ENCODE peak calls at places on chromosomes 12 and 14, in ten cellular contexts. One of them, this sample, is unnamed.
A peak's percentile ranks its signal among the peaks of the same experiment; 100 is the strongest.

GRCh38 chr12:108214486-108214885 is 85.4 kb downstream of the WSCD2 start:
- DNase-seq in lower leg skin: no peak
- DNase-seq in sigmoid colon: no peak
- DNase-seq in ovary: no peak
- DNase-seq in uterus: no peak
- DNase-seq in heart left ventricle: peak; percentile 21
- DNase-seq in transverse colon: no peak
- DNase-seq in tibial nerve: peak; percentile 48
- DNase-seq in body of pancreas: peak; percentile 16
- DNase-seq in stomach: no peak
- DNase-seq in this sample: no peak

GRCh38 chr12:70393787-70394519 is 27.9 kb downstream of the KCNMB4 start:
- DNase-seq in lower leg skin: no peak
- DNase-seq in stomach: no peak
- DNase-seq in heart left ventricle: no peak
- DNase-seq in tibial nerve: no peak
- DNase-seq in uterus: no peak
- DNase-seq in ovary: no peak
- DNase-seq in transverse colon: no peak
- DNase-seq in sigmoid colon: no peak
- DNase-seq in body of pancreas: no peak
- DNase-seq in this sample: no peak

GRCh38 chr12:107634530-107634929 is 51.1 kb upstream of the PWP1 start:
- DNase-seq in sigmoid colon: no peak
- DNase-seq in tibial nerve: no peak
- DNase-seq in ovary: no peak
- DNase-seq in lower leg skin: no peak
- DNase-seq in transverse colon: no peak
- DNase-seq in body of pancreas: no peak
- DNase-seq in uterus: no peak
- DNase-seq in stomach: no peak
- DNase-seq in heart left ventricle: no peak
- DNase-seq in this sample: no peak

GRCh38 chr12:116390656-116391335 is 113.3 kb upstream of the MED13L start:
- DNase-seq in transverse colon: no peak
- DNase-seq in uterus: no peak
- DNase-seq in sigmoid colon: no peak
- DNase-seq in stomach: peak; percentile 31
- DNase-seq in lower leg skin: no peak
- DNase-seq in ovary: no peak
- DNase-seq in body of pancreas: peak; percentile 20
- DNase-seq in tibial nerve: no peak
- DNase-seq in heart left ventricle: no peak
- DNase-seq in this sample: no peak

GRCh38 chr12:107319536-107320030 is 226.2 kb upstream of the CRY1 start:
- DNase-seq in ovary: no peak
- DNase-seq in uterus: no peak
- DNase-seq in body of pancreas: no peak
- DNase-seq in tibial nerve: no peak
- DNase-seq in transverse colon: no peak
- DNase-seq in lower leg skin: no peak
- DNase-seq in heart left ventricle: no peak
- DNase-seq in stomach: no peak
- DNase-seq in sigmoid colon: no peak
- DNase-seq in this sample: no peak

GRCh38 chr12:121538699-121539061 is 42.1 kb downstream of the KDM2B start:
- DNase-seq in heart left ventricle: no peak
- DNase-seq in body of pancreas: peak; percentile 42
- DNase-seq in sigmoid colon: no peak
- DNase-seq in tibial nerve: no peak
- DNase-seq in ovary: no peak
- DNase-seq in transverse colon: peak; percentile 38
- DNase-seq in uterus: no peak
- DNase-seq in stomach: peak; percentile 31
- DNase-seq in lower leg skin: no peak
- DNase-seq in this sample: no peak

GRCh38 chr12:72448089-72448488 is 175.9 kb downstream of the TRHDE start:
- DNase-seq in body of pancreas: no peak
- DNase-seq in tibial nerve: no peak
- DNase-seq in stomach: no peak
- DNase-seq in transverse colon: no peak
- DNase-seq in uterus: no peak
- DNase-seq in lower leg skin: no peak
- DNase-seq in sigmoid colon: no peak
- DNase-seq in ovary: no peak
- DNase-seq in heart left ventricle: no peak
- DNase-seq in this sample: no peak

GRCh38 chr12:92743026-92743425 is 40.2 kb downstream of the PLEKHG7 start:
- DNase-seq in heart left ventricle: no peak
- DNase-seq in sigmoid colon: no peak
- DNase-seq in stomach: no peak
- DNase-seq in ovary: no peak
- DNase-seq in body of pancreas: no peak
- DNase-seq in lower leg skin: no peak
- DNase-seq in tibial nerve: no peak
- DNase-seq in uterus: no peak
- DNase-seq in transverse colon: no peak
- DNase-seq in this sample: no peak

DNA sequence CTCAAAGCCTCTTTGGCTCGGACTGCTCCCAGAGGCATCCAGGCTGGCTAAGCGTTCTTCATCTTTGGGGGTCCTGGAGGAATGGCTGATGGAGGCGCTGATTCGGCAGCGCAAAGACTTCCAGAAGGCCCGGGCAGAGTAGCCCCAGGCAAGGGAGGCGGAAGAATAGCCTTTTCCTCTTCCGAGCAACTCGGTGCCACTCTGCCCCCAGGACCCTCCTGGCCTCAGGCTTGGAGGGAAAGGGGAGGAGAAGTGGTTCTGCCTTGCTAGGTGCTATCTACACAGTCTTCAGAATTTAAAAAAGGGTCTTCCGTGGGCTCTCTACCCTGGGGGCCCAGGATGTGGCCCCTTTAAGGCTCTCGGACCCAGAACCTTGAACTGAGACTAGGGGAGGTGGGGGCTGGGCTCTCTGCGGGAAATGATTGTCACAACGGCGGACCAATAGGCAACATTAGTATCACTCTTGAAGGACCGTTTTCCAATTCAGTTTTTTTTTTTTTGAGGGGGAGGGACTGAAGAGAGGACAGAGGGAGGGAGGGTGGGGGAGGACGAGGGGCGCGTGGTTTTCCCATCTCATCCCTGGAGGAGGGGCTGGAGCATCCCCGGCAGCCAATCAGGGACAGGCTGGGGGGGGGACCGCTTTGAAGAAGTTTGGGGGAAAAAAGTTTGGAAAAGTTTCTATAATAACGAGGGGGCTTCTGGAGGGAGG is at the start of gene NFATC4:
- DNase-seq in stomach: peak; percentile 70
- DNase-seq in transverse colon: peak; percentile 84
- DNase-seq in tibial nerve: peak; percentile 91
- DNase-seq in lower leg skin: peak; percentile 78
- DNase-seq in sigmoid colon: peak; percentile 95
- DNase-seq in body of pancreas: peak; percentile 72
- DNase-seq in ovary: peak; percentile 85
- DNase-seq in heart left ventricle: peak; percentile 82
- DNase-seq in uterus: peak; percentile 95
- DNase-seq in this sample: peak; percentile 60
- TF ChIP-seq POLR2A in stomach: no peak
- TF ChIP-seq POLR2A in transverse colon: no peak
- TF ChIP-seq POLR2A in tibial nerve: peak; percentile 18
- TF ChIP-seq POLR2A in lower leg skin: no peak
- TF ChIP-seq POLR2A in sigmoid colon: no peak
- TF ChIP-seq POLR2A in body of pancreas: no peak
- TF ChIP-seq POLR2A in ovary: no peak
- TF ChIP-seq POLR2A in heart left ventricle: no peak
- TF ChIP-seq POLR2A in uterus: no peak
- TF ChIP-seq POLR2A in this sample: no peak

GRCh38 chr14:95210699-95211098 is 53.4 kb upstream of the DICER1 start:
- DNase-seq in tibial nerve: no peak
- DNase-seq in stomach: no peak
- DNase-seq in transverse colon: no peak
- DNase-seq in lower leg skin: no peak
- DNase-seq in heart left ventricle: no peak
- DNase-seq in ovary: no peak
- DNase-seq in sigmoid colon: peak; percentile 51
- DNase-seq in body of pancreas: no peak
- DNase-seq in uterus: no peak
- DNase-seq in this sample: no peak

GRCh38 chr14:95206534-95206933 is 49.2 kb upstream of the DICER1 start:
- DNase-seq in lower leg skin: no peak
- DNase-seq in ovary: no peak
- DNase-seq in sigmoid colon: no peak
- DNase-seq in body of pancreas: no peak
- DNase-seq in transverse colon: no peak
- DNase-seq in heart left ventricle: no peak
- DNase-seq in uterus: no peak
- DNase-seq in stomach: no peak
- DNase-seq in tibial nerve: no peak
- DNase-seq in this sample: no peak

GRCh38 chr14:95204705-95205104 is 47.4 kb upstream of the DICER1 start:
- DNase-seq in uterus: no peak
- DNase-seq in sigmoid colon: peak; percentile 6
- DNase-seq in lower leg skin: no peak
- DNase-seq in ovary: no peak
- DNase-seq in stomach: no peak
- DNase-seq in heart left ventricle: no peak
- DNase-seq in transverse colon: no peak
- DNase-seq in tibial nerve: no peak
- DNase-seq in body of pancreas: no peak
- DNase-seq in this sample: no peak

GRCh38 chr14:95208598-95208997 is 51.3 kb upstream of the DICER1 start:
- DNase-seq in ovary: no peak
- DNase-seq in lower leg skin: no peak
- DNase-seq in heart left ventricle: no peak
- DNase-seq in sigmoid colon: peak; percentile 20
- DNase-seq in stomach: no peak
- DNase-seq in uterus: no peak
- DNase-seq in transverse colon: no peak
- DNase-seq in body of pancreas: no peak
- DNase-seq in tibial nerve: no peak
- DNase-seq in this sample: no peak

DNA sequence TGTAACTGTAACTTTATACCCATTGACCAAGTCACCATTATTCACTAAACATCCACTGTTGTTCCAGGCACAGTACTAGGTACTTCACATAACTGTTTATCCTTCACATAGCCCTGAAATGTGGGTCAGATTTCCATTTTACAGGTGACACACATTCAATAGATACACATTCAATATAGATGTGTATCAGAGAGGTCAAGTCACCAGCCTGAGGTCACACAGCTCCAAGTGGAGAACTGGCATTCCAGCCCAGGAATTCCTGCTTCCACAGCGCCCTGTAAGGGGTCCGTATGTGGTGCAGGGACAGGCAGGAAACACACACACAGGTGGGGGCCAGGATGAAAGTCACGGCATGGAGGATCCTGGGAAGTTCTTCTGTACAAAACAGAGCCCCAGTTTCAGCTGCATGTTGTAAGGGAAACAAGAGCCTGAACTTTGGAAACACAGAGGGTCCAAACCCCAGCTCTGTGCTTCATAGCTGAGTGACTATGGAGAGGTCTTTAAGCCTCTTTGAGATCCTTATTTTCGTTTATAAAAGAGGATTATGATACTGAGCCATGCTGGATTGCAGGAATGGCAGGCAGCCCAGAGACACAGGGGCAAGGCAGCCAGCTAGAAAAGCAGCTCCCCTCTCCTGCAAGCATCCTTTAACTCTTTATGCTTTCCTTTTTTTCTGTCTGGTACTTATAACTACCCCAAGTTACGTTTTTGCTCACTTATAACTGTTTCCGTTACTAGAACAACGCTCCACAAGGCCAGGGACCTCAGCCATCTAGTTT is 50.3 kb upstream of the DICER1 start:
- DNase-seq in stomach: no peak
- DNase-seq in transverse colon: no peak
- DNase-seq in body of pancreas: no peak
- DNase-seq in uterus: no peak
- DNase-seq in sigmoid colon: peak; percentile 18
- DNase-seq in heart left ventricle: no peak
- DNase-seq in lower leg skin: no peak
- DNase-seq in tibial nerve: no peak
- DNase-seq in ovary: no peak
- DNase-seq in this sample: no peak
- TF ChIP-seq POLR2A in stomach: no peak
- TF ChIP-seq POLR2A in transverse colon: no peak
- TF ChIP-seq POLR2A in body of pancreas: no peak
- TF ChIP-seq POLR2A in uterus: no peak
- TF ChIP-seq POLR2A in sigmoid colon: no peak
- TF ChIP-seq POLR2A in heart left ventricle: no peak
- TF ChIP-seq POLR2A in lower leg skin: no peak
- TF ChIP-seq POLR2A in tibial nerve: no peak
- TF ChIP-seq POLR2A in ovary: no peak
- TF ChIP-seq POLR2A in this sample: no peak

GRCh38 chr14:105467249-105467941 is 7.2 kb upstream of the CRIP2 start:
- DNase-seq in transverse colon: no peak
- DNase-seq in lower leg skin: no peak
- DNase-seq in heart left ventricle: no peak
- DNase-seq in stomach: no peak
- DNase-seq in tibial nerve: no peak
- DNase-seq in ovary: no peak
- DNase-seq in sigmoid colon: no peak
- DNase-seq in uterus: no peak
- DNase-seq in body of pancreas: no peak
- DNase-seq in this sample: peak; percentile 76

GRCh38 chr14:105468621-105469241 is 5.9 kb upstream of the CRIP2 start:
- DNase-seq in body of pancreas: no peak
- DNase-seq in tibial nerve: no peak
- DNase-seq in stomach: peak; percentile 70
- DNase-seq in sigmoid colon: no peak
- DNase-seq in transverse colon: no peak
- DNase-seq in uterus: no peak
- DNase-seq in lower leg skin: no peak
- DNase-seq in ovary: no peak
- DNase-seq in heart left ventricle: peak; percentile 64
- DNase-seq in this sample: peak; percentile 87

GRCh38 chr14:105465209-105466031 is 9.2 kb upstream of the CRIP2 start:
- DNase-seq in uterus: no peak
- DNase-seq in stomach: no peak
- DNase-seq in ovary: no peak
- DNase-seq in lower leg skin: no peak
- DNase-seq in sigmoid colon: no peak
- DNase-seq in body of pancreas: no peak
- DNase-seq in heart left ventricle: peak; percentile 77
- DNase-seq in tibial nerve: no peak
- DNase-seq in transverse colon: no peak
- DNase-seq in this sample: no peak

GRCh38 chr14:105467942-105468471 is 6.6 kb upstream of the CRIP2 start:
- DNase-seq in stomach: no peak
- DNase-seq in uterus: no peak
- DNase-seq in body of pancreas: no peak
- DNase-seq in ovary: no peak
- DNase-seq in transverse colon: no peak
- DNase-seq in sigmoid colon: no peak
- DNase-seq in tibial nerve: no peak
- DNase-seq in lower leg skin: no peak
- DNase-seq in heart left ventricle: no peak
- DNase-seq in this sample: no peak

GRCh38 chr14:105466491-105467248 is 8.0 kb upstream of the CRIP2 start:
- DNase-seq in tibial nerve: no peak
- DNase-seq in sigmoid colon: no peak
- DNase-seq in transverse colon: no peak
- DNase-seq in lower leg skin: no peak
- DNase-seq in body of pancreas: no peak
- DNase-seq in ovary: no peak
- DNase-seq in uterus: no peak
- DNase-seq in heart left ventricle: peak; percentile 83
- DNase-seq in stomach: no peak
- DNase-seq in this sample: peak; percentile 34
- TF ChIP-seq POLR2A in tibial nerve: no peak
- TF ChIP-seq POLR2A in sigmoid colon: no peak
- TF ChIP-seq POLR2A in transverse colon: no peak
- TF ChIP-seq POLR2A in lower leg skin: no peak
- TF ChIP-seq POLR2A in body of pancreas: no peak
- TF ChIP-seq POLR2A in ovary: no peak
- TF ChIP-seq POLR2A in uterus: no peak
- TF ChIP-seq POLR2A in heart left ventricle: no peak
- TF ChIP-seq POLR2A in stomach: no peak
- TF ChIP-seq POLR2A in this sample: no peak

DNA sequence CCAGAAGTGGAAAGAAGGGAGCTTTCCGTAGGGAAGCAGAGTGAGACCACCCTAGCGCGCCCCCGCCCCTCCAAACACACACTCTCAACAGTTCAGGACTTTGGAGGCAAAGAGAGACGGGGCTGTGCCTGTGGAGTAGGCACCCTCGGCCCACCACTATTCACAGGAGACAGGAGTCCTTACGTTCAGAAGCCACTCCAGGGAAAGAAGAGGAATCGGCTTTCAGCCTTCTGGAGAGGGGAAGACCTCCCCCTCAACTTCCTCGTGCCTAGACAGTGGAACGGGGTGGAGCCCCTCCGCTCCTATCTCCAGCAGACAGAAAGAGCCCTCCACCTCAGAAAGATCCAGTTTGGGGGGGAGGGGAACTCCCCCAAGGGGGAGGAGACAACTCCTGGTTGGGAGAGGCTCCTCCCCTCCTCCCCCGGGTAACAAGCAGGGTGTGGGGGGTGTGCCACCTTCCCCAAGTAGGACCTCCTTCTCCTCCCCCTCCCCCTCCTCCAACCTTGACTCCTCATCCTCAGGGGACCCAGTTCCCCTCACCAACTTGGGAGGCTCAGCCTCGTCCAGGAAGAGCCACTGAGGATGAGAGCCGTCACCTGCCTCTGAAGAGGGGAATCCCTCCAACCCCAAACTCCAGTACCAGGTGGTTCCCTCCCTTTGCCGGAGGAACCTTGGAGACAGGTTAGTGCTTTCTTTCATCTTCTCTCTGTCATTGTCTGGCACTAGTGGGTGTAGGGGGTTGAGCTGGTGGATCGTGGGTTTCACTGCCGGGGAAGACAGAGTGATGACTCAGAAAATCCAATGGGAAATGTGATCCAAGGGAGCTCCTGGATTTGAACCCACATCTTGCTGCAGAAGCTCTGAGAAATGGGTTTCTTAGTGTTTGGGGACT is 883 bp downstream of the FOXJ2 start:
- DNase-seq in stomach: no peak
- DNase-seq in heart left ventricle: peak; percentile 67
- DNase-seq in transverse colon: peak; percentile 55
- DNase-seq in lower leg skin: peak; percentile 60
- DNase-seq in body of pancreas: peak; percentile 61
- DNase-seq in uterus: peak; percentile 81
- DNase-seq in sigmoid colon: peak; percentile 87
- DNase-seq in ovary: peak; percentile 80
- DNase-seq in tibial nerve: peak; percentile 65
- DNase-seq in this sample: peak; percentile 49
- TF ChIP-seq POLR2A in stomach: no peak
- TF ChIP-seq POLR2A in heart left ventricle: no peak
- TF ChIP-seq POLR2A in transverse colon: no peak
- TF ChIP-seq POLR2A in lower leg skin: no peak
- TF ChIP-seq POLR2A in body of pancreas: no peak
- TF ChIP-seq POLR2A in uterus: peak; percentile 62
- TF ChIP-seq POLR2A in sigmoid colon: peak; percentile 23
- TF ChIP-seq POLR2A in ovary: no peak
- TF ChIP-seq POLR2A in tibial nerve: peak; percentile 53
- TF ChIP-seq POLR2A in this sample: no peak